ENCODE peak calls at places on chromosomes 2 and 18, in seven cellular contexts. Q is WTC11, G is brain microvascular endothelial cell, M is tibial nerve, I is AG09319, Y is tibial artery, R is neural crest cell. A is an unnamed sample.

GRCh38 chr2:167140767-167141166 is 252.5 kb downstream of the XIRP2 start:
- DNase-seq in I (peak), G (peak), M (peak), Q (no peak), Y (no peak), R (no peak), A (no peak)

GRCh38 chr2:18123577-18123976 is 245.1 kb downstream of the KCNS3 start:
- DNase-seq in G (no peak), Q (no peak), Y (no peak), M (no peak), R (no peak), I (no peak), A (no peak)

GRCh38 chr2:110872521-110872920 is 140.1 kb downstream of the ACOXL start:
- DNase-seq in I (no peak), Y (no peak), G (no peak), M (no peak), Q (no peak), R (no peak), A (no peak)

GRCh38 chr18:79681484-79682387 is 2.1 kb downstream of the CTDP1 start:
- DNase-seq in Y (peak), Q (no peak), R (no peak), I (no peak), G (no peak), M (no peak), A (no peak)

GRCh38 chr2:199366406-199366805 is 91.3 kb downstream of the SATB2 start:
- DNase-seq in G (no peak), R (no peak), I (no peak), Q (no peak), Y (no peak), M (no peak), A (no peak)

GRCh38 chr2:239006886-239007285 is 159.0 kb downstream of the TWIST2 start:
- DNase-seq in Q (no peak), G (no peak), I (no peak), Y (no peak), R (no peak), M (no peak), A (no peak)

GRCh38 chr18:58842978-58843661 is 21.6 kb upstream of the ZNF532 start:
- DNase-seq in G (no peak), Y (no peak), R (no peak), I (no peak), M (no peak), Q (no peak), A (peak)

GRCh38 chr2:156691014-156691413 is 254.8 kb downstream of the GPD2 start:
- DNase-seq in Q (no peak), Y (no peak), G (no peak), I (no peak), R (no peak), M (no peak), A (no peak)

GRCh38 chr2:62152000-62152399 is 43.9 kb upstream of the B3GNT2 start:
- DNase-seq in G (peak), I (no peak), Y (no peak), M (no peak), R (no peak), Q (no peak), A (no peak)

GRCh38 chr2:105437708-105438103 is 38.9 kb upstream of the FHL2 start:
- DNase-seq in I (peak), Q (no peak), R (no peak), M (no peak), Y (no peak), G (peak), A (no peak)

GRCh38 chr18:61865466-61866165 is 27.2 kb downstream of the RNF152 start:
- DNase-seq in G (no peak), Q (no peak), R (no peak), I (no peak), M (no peak), Y (no peak), A (no peak)

GRCh38 chr2:86671304-86671981 is 47.8 kb upstream of the RNF103 start:
- DNase-seq in G (peak), Q (no peak), M (peak), I (no peak), Y (no peak), R (no peak), A (no peak)

GRCh38 chr18:55301836-55302235 is 286.2 kb downstream of the TCF4 start:
- DNase-seq in G (no peak), I (no peak), R (no peak), Y (no peak), M (no peak), Q (no peak), A (no peak)

GRCh38 chr2:231222318-231223000 is 24.0 kb downstream of the ARMC9 start:
- DNase-seq in G (peak), I (peak), M (no peak), R (no peak), Y (peak), Q (no peak), A (no peak)

GRCh38 chr2:172215172-172215935 is 112.7 kb upstream of the DLX2 start:
- DNase-seq in G (no peak), Y (no peak), Q (no peak), R (no peak), M (no peak), I (no peak), A (no peak)

GRCh38 chr2:217431577-217432269 is 571.1 kb downstream of the TNS1 start:
- DNase-seq in I (no peak), G (no peak), Y (no peak), Q (no peak), M (no peak), R (no peak), A (no peak)

GRCh38 chr2:119223521-119224390 is at the start of gene STEAP3:
- DNase-seq in Y (peak), I (no peak), Q (peak), G (peak), M (peak), R (peak), A (peak)

GRCh38 chr2:8581048-8581561 is 100.8 kb upstream of the ID2 start:
- DNase-seq in I (no peak), Q (no peak), Y (no peak), G (no peak), M (no peak), R (no peak), A (no peak)

GRCh38 chr2:151670346-151670745 is 63.9 kb downstream of the NEB start:
- DNase-seq in Q (no peak), M (no peak), I (no peak), R (no peak), G (no peak), Y (no peak), A (no peak)

GRCh38 chr2:88253375-88253774 is 83.2 kb downstream of the THNSL2 start:
- DNase-seq in Q (no peak), Y (no peak), R (no peak), M (no peak), I (no peak), G (no peak), A (no peak)

GRCh38 chr2:19251554-19251953 is 106.9 kb downstream of the OSR1 start:
- DNase-seq in M (no peak), G (no peak), I (no peak), Y (no peak), Q (no peak), R (no peak), A (no peak)

GRCh38 chr2:58762176-58762781 is 521.2 kb upstream of the FANCL start:
- DNase-seq in I (peak), G (peak), M (peak), Q (peak), Y (no peak), R (peak), A (no peak)
- TF ChIP-seq CTCF in I (peak), G (peak), M (peak), Q (peak), Y (no peak), R (peak), A (peak)

DNA sequence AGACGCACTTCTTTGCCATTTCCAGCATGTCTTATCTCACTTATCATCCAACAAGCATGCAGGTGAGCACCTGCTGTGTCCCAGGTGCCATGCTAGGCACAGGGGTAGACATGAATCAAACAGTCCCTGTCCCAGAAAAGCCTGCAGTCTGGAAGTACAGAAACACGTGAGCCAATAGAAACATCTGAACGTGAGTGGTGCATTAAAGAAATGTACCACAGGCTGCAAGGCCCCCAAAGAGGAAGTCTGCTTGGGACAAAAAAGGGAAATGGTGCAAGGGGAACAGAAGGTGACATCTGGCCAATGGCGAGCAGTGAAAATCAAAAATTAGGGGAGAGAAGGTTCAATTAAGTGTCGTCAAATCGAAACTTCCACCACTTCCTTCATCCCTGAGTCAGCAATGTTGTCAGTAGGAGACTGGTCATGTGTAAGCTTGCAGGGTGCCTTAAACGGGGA is 17.6 kb upstream of the TMEM247 start:
- DNase-seq in I (no peak), G (no peak), Q (no peak), Y (no peak), R (no peak), M (no peak), A (no peak)
- TF ChIP-seq CTCF in I (no peak), G (no peak), Q (no peak), Y (no peak), R (peak), M (no peak), A (no peak)

GRCh38 chr2:71933467-71934319 is 214.0 kb downstream of the CYP26B1 start:
- DNase-seq in M (no peak), Y (peak), I (no peak), G (peak), R (peak), Q (no peak), A (no peak)
- TF ChIP-seq CTCF in M (no peak), Y (no peak), I (peak), G (peak), R (peak), Q (no peak), A (no peak)

GRCh38 chr2:80086831-80087230 is 217.7 kb downstream of the LRRTM1 start:
- DNase-seq in R (no peak), Q (no peak), I (no peak), M (no peak), G (no peak), Y (no peak), A (no peak)
- TF ChIP-seq CTCF in R (peak), Q (no peak), I (peak), M (no peak), G (no peak), Y (no peak), A (no peak)

GRCh38 chr2:128413014-128413717 is 94.5 kb upstream of the HS6ST1 start:
- DNase-seq in G (no peak), I (no peak), Y (peak), R (no peak), Q (no peak), M (no peak), A (no peak)
- TF ChIP-seq CTCF in G (no peak), I (no peak), Y (no peak), R (no peak), Q (no peak), M (no peak), A (no peak)

DNA sequence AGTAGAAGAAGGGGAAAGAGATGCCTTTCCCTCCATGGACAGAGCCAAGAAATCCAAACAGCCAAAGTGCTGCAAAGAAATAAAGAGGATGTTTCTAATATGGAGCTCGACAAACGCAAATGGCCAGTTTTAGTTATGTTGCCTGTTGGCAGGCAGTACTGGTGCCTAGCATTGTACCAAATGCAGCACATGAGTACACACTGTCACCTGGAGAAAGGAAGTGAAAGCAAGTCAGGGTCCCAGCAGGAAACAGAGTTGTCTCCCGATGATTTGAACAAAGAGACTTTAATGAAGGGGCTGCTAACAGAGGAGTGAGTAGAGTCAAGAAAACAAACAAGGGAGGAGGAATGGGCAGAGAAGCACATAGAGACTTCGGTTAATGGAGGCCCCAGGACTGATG is 623.0 kb downstream of the BCL11A start:
- DNase-seq in I (no peak), R (no peak), Y (no peak), Q (no peak), G (no peak), M (no peak), A (no peak)
- TF ChIP-seq CTCF in I (no peak), R (no peak), Y (no peak), Q (no peak), G (no peak), M (no peak), A (no peak)

GRCh38 chr18:48336332-48336731 is 72.9 kb downstream of the ZBTB7C start:
- DNase-seq in Q (no peak), Y (no peak), R (no peak), I (no peak), G (no peak), M (no peak), A (no peak)
- TF ChIP-seq CTCF in Q (no peak), Y (peak), R (no peak), I (no peak), G (peak), M (no peak), A (no peak)

GRCh38 chr18:70936160-70936559 is 647.3 kb downstream of the SOCS6 start:
- DNase-seq in Q (no peak), R (no peak), M (no peak), I (no peak), G (no peak), Y (no peak), A (no peak)

DNA sequence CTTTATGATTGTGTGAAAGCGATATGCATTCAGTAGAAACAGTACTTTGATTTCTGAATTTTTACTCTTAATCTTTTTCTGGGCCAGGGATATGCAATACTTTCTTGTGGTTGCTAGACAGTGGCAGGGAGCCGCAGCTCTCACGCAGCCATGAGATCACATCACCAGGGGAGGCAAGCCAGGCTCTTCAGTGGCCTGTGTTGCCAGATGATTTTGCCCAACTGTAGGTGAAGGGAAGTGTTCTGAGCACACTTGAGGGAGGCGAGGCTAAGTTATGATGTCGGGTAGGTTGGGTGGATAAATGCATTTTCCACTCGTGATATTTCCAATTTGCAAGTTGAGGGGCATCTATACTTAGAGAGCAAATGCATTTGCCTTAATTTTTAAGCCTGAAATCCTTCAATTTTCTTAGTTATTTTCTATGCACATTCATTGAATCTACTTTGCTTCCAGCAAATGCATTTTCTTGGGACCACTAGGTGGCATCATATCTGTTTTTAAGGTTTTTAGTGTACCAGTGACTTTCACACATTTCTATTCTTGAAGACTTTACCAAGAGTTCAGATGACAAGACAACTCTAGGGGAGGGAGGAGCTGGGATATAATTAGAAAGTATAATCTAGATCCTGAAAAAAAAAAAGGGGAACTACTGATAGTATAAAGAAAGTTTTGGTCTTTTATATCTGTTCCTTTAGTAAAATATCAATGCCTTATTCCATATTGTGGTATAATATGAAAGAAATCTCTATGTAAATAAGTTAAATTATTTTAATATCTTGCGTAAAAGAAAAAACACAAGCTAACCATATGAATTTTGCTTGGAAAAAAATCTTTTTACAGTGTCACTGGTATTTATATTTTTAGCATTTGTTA is 643.3 kb downstream of the SOCS6 start:
- DNase-seq in I (no peak), Y (no peak), G (peak), Q (no peak), R (no peak), M (peak), A (no peak)
- TF ChIP-seq CTCF in I (peak), Y (peak), G (peak), Q (no peak), R (peak), M (peak), A (peak)

GRCh38 chr2:40824269-40824668 is 372.4 kb upstream of the SLC8A1 start:
- DNase-seq in Y (no peak), M (no peak), Q (no peak), I (no peak), R (no peak), G (no peak), A (no peak)

GRCh38 chr2:40814621-40815020 is 362.7 kb upstream of the SLC8A1 start:
- DNase-seq in Q (no peak), M (no peak), G (no peak), Y (no peak), R (no peak), I (no peak), A (no peak)

GRCh38 chr2:40823465-40823864 is 371.6 kb upstream of the SLC8A1 start:
- DNase-seq in Q (no peak), I (no peak), M (no peak), Y (no peak), G (no peak), R (no peak), A (no peak)

GRCh38 chr2:40820319-40820718 is 368.4 kb upstream of the SLC8A1 start:
- DNase-seq in G (no peak), Q (no peak), R (no peak), M (no peak), Y (no peak), I (no peak), A (no peak)
- TF ChIP-seq CTCF in G (peak), Q (no peak), R (peak), M (no peak), Y (no peak), I (peak), A (no peak)

GRCh38 chr2:45128580-45128997 is 119.3 kb upstream of the SIX2 start:
- DNase-seq in G (peak), I (peak), Q (no peak), M (peak), Y (no peak), R (no peak), A (no peak)
- TF ChIP-seq CTCF in G (peak), I (peak), Q (no peak), M (no peak), Y (no peak), R (no peak), A (no peak)